ENCODE peak calls at places on chromosomes 3 and 15, in seven cellular contexts. One of them, this sample, is unnamed.

GRCh38 chr3:133547432-133548041 is 25.9 kb upstream of the CDV3 start:
- DNase-seq in neuronal stem cell: no peak
- DNase-seq in BJ: peak
- DNase-seq in lower lobe of right lung: peak
- DNase-seq in adipocyte: peak
- DNase-seq in transverse colon: no peak
- DNase-seq in adrenal gland: no peak
- DNase-seq in this sample: peak

GRCh38 chr3:63991666-63992065 is 31.6 kb downstream of the PSMD6 start:
- DNase-seq in neuronal stem cell: no peak
- DNase-seq in BJ: no peak
- DNase-seq in lower lobe of right lung: no peak
- DNase-seq in adipocyte: no peak
- DNase-seq in transverse colon: no peak
- DNase-seq in adrenal gland: no peak
- DNase-seq in this sample: no peak

GRCh38 chr3:49563040-49563578 is 8.8 kb downstream of the BSN start:
- DNase-seq in neuronal stem cell: no peak
- DNase-seq in BJ: no peak
- DNase-seq in lower lobe of right lung: no peak
- DNase-seq in adipocyte: no peak
- DNase-seq in transverse colon: no peak
- DNase-seq in adrenal gland: no peak
- DNase-seq in this sample: no peak

GRCh38 chr15:28021281-28022039 is 77.7 kb downstream of the OCA2 start:
- DNase-seq in neuronal stem cell: peak
- DNase-seq in BJ: no peak
- DNase-seq in lower lobe of right lung: peak
- DNase-seq in adipocyte: peak
- DNase-seq in transverse colon: peak
- DNase-seq in adrenal gland: peak
- DNase-seq in this sample: peak

GRCh38 chr15:90716317-90716975 is 700 bp upstream of the BLM start:
- DNase-seq in neuronal stem cell: no peak
- DNase-seq in BJ: no peak
- DNase-seq in lower lobe of right lung: no peak
- DNase-seq in adipocyte: peak
- DNase-seq in transverse colon: no peak
- DNase-seq in adrenal gland: no peak
- DNase-seq in this sample: peak

GRCh38 chr15:60070838-60071493 is 66.9 kb downstream of the FOXB1 start:
- DNase-seq in neuronal stem cell: no peak
- DNase-seq in BJ: peak
- DNase-seq in lower lobe of right lung: no peak
- DNase-seq in adipocyte: peak
- DNase-seq in transverse colon: no peak
- DNase-seq in adrenal gland: no peak
- DNase-seq in this sample: peak

GRCh38 chr15:62742409-62743171 is 300.0 kb upstream of the TPM1 start:
- DNase-seq in neuronal stem cell: peak
- DNase-seq in BJ: peak
- DNase-seq in lower lobe of right lung: no peak
- DNase-seq in adipocyte: peak
- DNase-seq in transverse colon: peak
- DNase-seq in adrenal gland: peak
- DNase-seq in this sample: peak

GRCh38 chr3:64185436-64185835 is 39.8 kb downstream of the PRICKLE2 start:
- DNase-seq in neuronal stem cell: no peak
- DNase-seq in BJ: no peak
- DNase-seq in lower lobe of right lung: no peak
- DNase-seq in adipocyte: peak
- DNase-seq in transverse colon: no peak
- DNase-seq in adrenal gland: no peak
- DNase-seq in this sample: peak

GRCh38 chr3:62128028-62128427 is 245.3 kb downstream of the FEZF2 start:
- DNase-seq in neuronal stem cell: no peak
- DNase-seq in BJ: no peak
- DNase-seq in lower lobe of right lung: no peak
- DNase-seq in adipocyte: peak
- DNase-seq in transverse colon: no peak
- DNase-seq in adrenal gland: peak
- DNase-seq in this sample: peak

GRCh38 chr15:72375501-72375845 is 341 bp downstream of the HEXA start:
- DNase-seq in neuronal stem cell: no peak
- DNase-seq in BJ: no peak
- DNase-seq in lower lobe of right lung: peak
- DNase-seq in adipocyte: no peak
- DNase-seq in transverse colon: peak
- DNase-seq in adrenal gland: peak
- DNase-seq in this sample: no peak

GRCh38 chr15:73873456-73873855 is at the start of gene TBC1D21:
- DNase-seq in neuronal stem cell: no peak
- DNase-seq in BJ: no peak
- DNase-seq in lower lobe of right lung: no peak
- DNase-seq in adipocyte: no peak
- DNase-seq in transverse colon: no peak
- DNase-seq in adrenal gland: no peak
- DNase-seq in this sample: no peak

GRCh38 chr3:28924744-28925360 is 356.0 kb upstream of the RBMS3 start:
- DNase-seq in neuronal stem cell: no peak
- DNase-seq in BJ: no peak
- DNase-seq in lower lobe of right lung: no peak
- DNase-seq in adipocyte: peak
- DNase-seq in transverse colon: no peak
- DNase-seq in adrenal gland: no peak
- DNase-seq in this sample: peak

GRCh38 chr3:197154-197855 is 742 bp downstream of the CHL1 start:
- DNase-seq in neuronal stem cell: peak
- DNase-seq in BJ: no peak
- DNase-seq in lower lobe of right lung: peak
- DNase-seq in adipocyte: no peak
- DNase-seq in transverse colon: no peak
- DNase-seq in adrenal gland: no peak
- DNase-seq in this sample: no peak

GRCh38 chr15:84113919-84114318 is 121.7 kb upstream of the GOLGA6L4 start:
- DNase-seq in neuronal stem cell: no peak
- DNase-seq in BJ: no peak
- DNase-seq in lower lobe of right lung: no peak
- DNase-seq in adipocyte: no peak
- DNase-seq in transverse colon: no peak
- DNase-seq in adrenal gland: no peak
- DNase-seq in this sample: no peak

GRCh38 chr15:71316911-71317310 is 201.6 kb downstream of the THSD4 start:
- DNase-seq in neuronal stem cell: no peak
- DNase-seq in BJ: no peak
- DNase-seq in lower lobe of right lung: no peak
- DNase-seq in adipocyte: no peak
- DNase-seq in transverse colon: no peak
- DNase-seq in adrenal gland: no peak
- DNase-seq in this sample: no peak

GRCh38 chr15:89119489-89120478 is 31.5 kb downstream of the ABHD2 start:
- DNase-seq in neuronal stem cell: no peak
- DNase-seq in BJ: no peak
- DNase-seq in lower lobe of right lung: no peak
- DNase-seq in adipocyte: peak
- DNase-seq in transverse colon: no peak
- DNase-seq in adrenal gland: no peak
- DNase-seq in this sample: peak

GRCh38 chr3:13482106-13482690 is 2.1 kb downstream of the HDAC11 start:
- DNase-seq in neuronal stem cell: no peak
- DNase-seq in BJ: no peak
- DNase-seq in lower lobe of right lung: peak
- DNase-seq in adipocyte: peak
- DNase-seq in transverse colon: no peak
- DNase-seq in adrenal gland: no peak
- DNase-seq in this sample: no peak

GRCh38 chr15:77037475-77038209 is 33.3 kb downstream of the TSPAN3 start:
- DNase-seq in neuronal stem cell: no peak
- DNase-seq in BJ: no peak
- DNase-seq in lower lobe of right lung: peak
- DNase-seq in adipocyte: no peak
- DNase-seq in transverse colon: peak
- DNase-seq in adrenal gland: no peak
- DNase-seq in this sample: no peak

GRCh38 chr3:135218304-135218703 is 423.2 kb downstream of the EPHB1 start:
- DNase-seq in neuronal stem cell: no peak
- DNase-seq in BJ: no peak
- DNase-seq in lower lobe of right lung: no peak
- DNase-seq in adipocyte: no peak
- DNase-seq in transverse colon: no peak
- DNase-seq in adrenal gland: no peak
- DNase-seq in this sample: no peak

GRCh38 chr3:116246406-116246805 is 198.9 kb downstream of the LSAMP start:
- DNase-seq in neuronal stem cell: no peak
- DNase-seq in BJ: no peak
- DNase-seq in lower lobe of right lung: no peak
- DNase-seq in adipocyte: no peak
- DNase-seq in transverse colon: no peak
- DNase-seq in adrenal gland: no peak
- DNase-seq in this sample: no peak

GRCh38 chr3:46947981-46948791 is 28.4 kb downstream of the CCDC12 start:
- DNase-seq in neuronal stem cell: no peak
- DNase-seq in BJ: no peak
- DNase-seq in lower lobe of right lung: peak
- DNase-seq in adipocyte: no peak
- DNase-seq in transverse colon: peak
- DNase-seq in adrenal gland: peak
- DNase-seq in this sample: no peak

GRCh38 chr3:66539466-66539989 is 38.7 kb upstream of the LRIG1 start:
- DNase-seq in neuronal stem cell: no peak
- DNase-seq in BJ: no peak
- DNase-seq in lower lobe of right lung: no peak
- DNase-seq in adipocyte: no peak
- DNase-seq in transverse colon: no peak
- DNase-seq in adrenal gland: no peak
- DNase-seq in this sample: no peak

GRCh38 chr3:63863150-63864007 is at the start of the genes ATXN7 and THOC7:
- DNase-seq in neuronal stem cell: peak
- DNase-seq in BJ: no peak
- DNase-seq in lower lobe of right lung: peak
- DNase-seq in adipocyte: peak
- DNase-seq in transverse colon: peak
- DNase-seq in adrenal gland: peak
- DNase-seq in this sample: peak

GRCh38 chr15:84046064-84046637 is 189.4 kb upstream of the GOLGA6L4 start:
- DNase-seq in neuronal stem cell: no peak
- DNase-seq in BJ: no peak
- DNase-seq in lower lobe of right lung: no peak
- DNase-seq in adipocyte: no peak
- DNase-seq in transverse colon: no peak
- DNase-seq in adrenal gland: no peak
- DNase-seq in this sample: no peak

GRCh38 chr3:127105587-127105986 is 87.3 kb upstream of the PRR23E start:
- DNase-seq in neuronal stem cell: no peak
- DNase-seq in BJ: no peak
- DNase-seq in lower lobe of right lung: no peak
- DNase-seq in adipocyte: no peak
- DNase-seq in transverse colon: no peak
- DNase-seq in adrenal gland: no peak
- DNase-seq in this sample: no peak

GRCh38 chr3:119676771-119677640 is at the start of gene COX17:
- DNase-seq in neuronal stem cell: peak
- DNase-seq in BJ: peak
- DNase-seq in lower lobe of right lung: peak
- DNase-seq in adipocyte: peak
- DNase-seq in transverse colon: peak
- DNase-seq in adrenal gland: peak
- DNase-seq in this sample: peak

GRCh38 chr3:119673875-119674274 is 3.3 kb downstream of the COX17 start:
- DNase-seq in neuronal stem cell: no peak
- DNase-seq in BJ: no peak
- DNase-seq in lower lobe of right lung: no peak
- DNase-seq in adipocyte: no peak
- DNase-seq in transverse colon: no peak
- DNase-seq in adrenal gland: no peak
- DNase-seq in this sample: no peak

GRCh38 chr3:119677641-119677934 is 382 bp upstream of the COX17 start:
- DNase-seq in neuronal stem cell: no peak
- DNase-seq in BJ: no peak
- DNase-seq in lower lobe of right lung: no peak
- DNase-seq in adipocyte: no peak
- DNase-seq in transverse colon: no peak
- DNase-seq in adrenal gland: no peak
- DNase-seq in this sample: no peak

GRCh38 chr3:119676020-119676419 is 1.2 kb downstream of the COX17 start:
- DNase-seq in neuronal stem cell: no peak
- DNase-seq in BJ: no peak
- DNase-seq in lower lobe of right lung: no peak
- DNase-seq in adipocyte: no peak
- DNase-seq in transverse colon: no peak
- DNase-seq in adrenal gland: no peak
- DNase-seq in this sample: no peak

GRCh38 chr3:119675188-119675874 is 1.9 kb downstream of the COX17 start:
- DNase-seq in neuronal stem cell: no peak
- DNase-seq in BJ: no peak
- DNase-seq in lower lobe of right lung: no peak
- DNase-seq in adipocyte: no peak
- DNase-seq in transverse colon: no peak
- DNase-seq in adrenal gland: no peak
- DNase-seq in this sample: no peak
- H3K4me3 ChIP-seq in neuronal stem cell: no peak
- H3K4me3 ChIP-seq in BJ: no peak
- H3K4me3 ChIP-seq in lower lobe of right lung: peak
- H3K4me3 ChIP-seq in adipocyte: peak
- H3K4me3 ChIP-seq in transverse colon: no peak
- H3K4me3 ChIP-seq in adrenal gland: no peak
- H3K4me3 ChIP-seq in this sample: no peak

GRCh38 chr3:86988235-86988634 is 2.7 kb downstream of the VGLL3 start:
- DNase-seq in neuronal stem cell: no peak
- DNase-seq in BJ: peak
- DNase-seq in lower lobe of right lung: no peak
- DNase-seq in adipocyte: peak
- DNase-seq in transverse colon: no peak
- DNase-seq in adrenal gland: no peak
- DNase-seq in this sample: peak
- H3K4me3 ChIP-seq in neuronal stem cell: no peak
- H3K4me3 ChIP-seq in BJ: peak
- H3K4me3 ChIP-seq in lower lobe of right lung: peak
- H3K4me3 ChIP-seq in adipocyte: peak
- H3K4me3 ChIP-seq in transverse colon: no peak
- H3K4me3 ChIP-seq in adrenal gland: no peak
- H3K4me3 ChIP-seq in this sample: peak

GRCh38 chr15:66251790-66252355 is 1.7 kb downstream of the MEGF11 start:
- DNase-seq in neuronal stem cell: peak
- DNase-seq in BJ: no peak
- DNase-seq in lower lobe of right lung: no peak
- DNase-seq in adipocyte: no peak
- DNase-seq in transverse colon: no peak
- DNase-seq in adrenal gland: no peak
- DNase-seq in this sample: no peak
- H3K4me3 ChIP-seq in neuronal stem cell: peak
- H3K4me3 ChIP-seq in BJ: no peak
- H3K4me3 ChIP-seq in lower lobe of right lung: peak
- H3K4me3 ChIP-seq in adipocyte: no peak
- H3K4me3 ChIP-seq in transverse colon: no peak
- H3K4me3 ChIP-seq in adrenal gland: no peak
- H3K4me3 ChIP-seq in this sample: no peak

DNA sequence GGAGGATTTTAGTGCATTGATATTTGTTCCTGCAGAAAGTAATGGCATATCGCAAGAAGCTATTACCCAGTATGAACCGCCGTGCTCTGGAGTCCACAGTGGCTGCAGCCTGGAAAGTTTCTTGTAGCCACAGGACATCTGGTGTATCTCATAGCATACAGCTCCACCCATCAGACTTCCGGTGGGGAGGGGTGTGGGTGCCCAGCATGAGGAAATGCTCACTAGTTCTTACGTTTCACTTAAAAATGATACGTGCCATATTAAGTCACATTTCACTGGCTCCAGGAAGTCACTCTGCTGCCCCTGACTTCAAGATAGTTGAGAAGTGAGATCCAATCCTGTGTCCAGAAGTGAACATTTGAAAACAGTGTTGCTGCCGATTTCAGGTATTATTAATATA is 990.4 kb downstream of the GBE1 start:
- DNase-seq in neuronal stem cell: no peak
- DNase-seq in BJ: no peak
- DNase-seq in lower lobe of right lung: no peak
- DNase-seq in adipocyte: no peak
- DNase-seq in transverse colon: no peak
- DNase-seq in adrenal gland: peak
- DNase-seq in this sample: no peak
- H3K4me3 ChIP-seq in neuronal stem cell: no peak
- H3K4me3 ChIP-seq in BJ: no peak
- H3K4me3 ChIP-seq in lower lobe of right lung: no peak
- H3K4me3 ChIP-seq in adipocyte: peak
- H3K4me3 ChIP-seq in transverse colon: no peak
- H3K4me3 ChIP-seq in adrenal gland: no peak
- H3K4me3 ChIP-seq in this sample: no peak

This sample was measured in AG10803.